ENCODE peak calls at places on chromosomes 16 and 17, in eight cellular contexts. X is PC-3, B is AG09319, Z is nephron progenitor cell, W is omental fat pad, V is ELR, S is NCI-H446 treated with DMSO at 0.1 percent for 48 hours, F is midbrain. D is an unnamed sample.

GRCh38 chr17:19867654-19868395 is at the start of gene ULK2:
- DNase-seq in X (peak; percentile 61), B (peak; percentile 54), Z (peak; percentile 79), W (no peak), V (peak; percentile 82), S (no peak), F (peak; percentile 78), D (no peak)

GRCh38 chr17:2235792-2236365 is 67.7 kb downstream of the SMG6 start:
- DNase-seq in X (no peak), B (no peak), Z (no peak), W (no peak), V (no peak), S (no peak), F (no peak), D (no peak)

GRCh38 chr17:34178047-34178446 is 77.0 kb upstream of the CCL2 start:
- DNase-seq in X (no peak), B (no peak), Z (no peak), W (no peak), V (no peak), S (no peak), F (no peak), D (no peak)

GRCh38 chr17:9924735-9925191 is 19.7 kb upstream of the RCVRN start:
- DNase-seq in X (peak; percentile 83), B (peak; percentile 34), Z (peak; percentile 45), W (no peak), V (peak; percentile 69), S (peak; percentile 3), F (peak; percentile 70), D (peak; percentile 46)

GRCh38 chr17:28724500-28725165 is 1.4 kb downstream of the TLCD1 start:
- DNase-seq in X (no peak), B (no peak), Z (no peak), W (no peak), V (no peak), S (no peak), F (no peak), D (no peak)

GRCh38 chr16:14335297-14335696 is 264.2 kb downstream of the MRTFB start:
- DNase-seq in X (no peak), B (no peak), Z (no peak), W (no peak), V (no peak), S (no peak), F (no peak), D (no peak)

GRCh38 chr17:15957206-15957605 is 12.3 kb downstream of the ADORA2B start:
- DNase-seq in X (peak; percentile 96), B (no peak), Z (no peak), W (no peak), V (peak; percentile 59), S (no peak), F (no peak), D (no peak)

GRCh38 chr16:86568677-86569623 is 2.3 kb downstream of the FOXC2 start:
- DNase-seq in X (no peak), B (no peak), Z (no peak), W (no peak), V (no peak), S (no peak), F (no peak), D (no peak)

GRCh38 chr16:73743665-73744496 is 552.7 kb upstream of the PSMD7 start:
- DNase-seq in X (no peak), B (no peak), Z (no peak), W (no peak), V (no peak), S (no peak), F (no peak), D (no peak)

GRCh38 chr17:75047398-75048098 is 523 bp downstream of the KCTD2 start:
- DNase-seq in X (no peak), B (no peak), Z (peak; percentile 58), W (no peak), V (peak; percentile 37), S (no peak), F (no peak), D (no peak)

GRCh38 chr17:8463089-8463488 is 27.4 kb downstream of the NDEL1 start:
- DNase-seq in X (no peak), B (peak; percentile 68), Z (no peak), W (no peak), V (no peak), S (no peak), F (no peak), D (no peak)

GRCh38 chr16:25108054-25108453 is 3.5 kb upstream of the LCMT1 start:
- DNase-seq in X (peak; percentile 29), B (no peak), Z (no peak), W (no peak), V (peak; percentile 15), S (no peak), F (no peak), D (no peak)

GRCh38 chr16:30660424-30661251 is 2.4 kb downstream of the FBRS start:
- DNase-seq in X (no peak), B (no peak), Z (no peak), W (no peak), V (peak; percentile 57), S (no peak), F (no peak), D (no peak)

GRCh38 chr16:50386139-50386538 is 17.4 kb upstream of the BRD7 start:
- DNase-seq in X (no peak), B (no peak), Z (no peak), W (no peak), V (peak; percentile 29), S (peak; percentile 3), F (no peak), D (no peak)

GRCh38 chr16:85674828-85675227 is 13.9 kb downstream of the GINS2 start:
- DNase-seq in X (no peak), B (no peak), Z (no peak), W (no peak), V (no peak), S (no peak), F (no peak), D (no peak)

GRCh38 chr17:21304091-21304490 is 19.6 kb downstream of the MAP2K3 start:
- DNase-seq in X (no peak), B (no peak), Z (no peak), W (no peak), V (no peak), S (no peak), F (no peak), D (no peak)

GRCh38 chr17:72465191-72466024 is 344.6 kb downstream of the SOX9 start:
- DNase-seq in X (peak; percentile 99), B (peak; percentile 10), Z (peak; percentile 39), W (no peak), V (peak; percentile 100), S (no peak), F (no peak), D (no peak)

GRCh38 chr17:32298721-32299578 is 33.3 kb downstream of the RHBDL3 start:
- DNase-seq in X (no peak), B (no peak), Z (peak; percentile 37), W (no peak), V (no peak), S (no peak), F (no peak), D (no peak)

GRCh38 chr16:66007717-66008116 is 358.8 kb upstream of the CDH5 start:
- DNase-seq in X (peak; percentile 71), B (peak; percentile 63), Z (peak; percentile 13), W (no peak), V (peak; percentile 50), S (no peak), F (no peak), D (peak; percentile 68)

GRCh38 chr17:15973016-15973415 is 26.5 kb downstream of the ZSWIM7 start:
- DNase-seq in X (peak; percentile 47), B (no peak), Z (no peak), W (no peak), V (no peak), S (no peak), F (no peak), D (no peak)